ENCODE peak calls at places on chromosomes 16 and 17, in ten cellular contexts. One of them, this sample, is unnamed.

GRCh38 chr17:42002792-42003301 is 14.4 kb downstream of the DNAJC7 start:
- DNase-seq in breast epithelium: no peak
- DNase-seq in left ventricle myocardium inferior: no peak
- DNase-seq in A673: no peak
- DNase-seq in tibial nerve: no peak
- DNase-seq in thoracic aorta: no peak
- DNase-seq in A549: peak; percentile 64
- DNase-seq in IMR-90: peak; percentile 56
- DNase-seq in OCI-LY7: no peak
- DNase-seq in fibroblast of lung: peak; percentile 78
- DNase-seq in this sample: no peak

GRCh38 chr16:58264961-58265479 is 29.8 kb downstream of the PRSS54 start:
- DNase-seq in tibial nerve: no peak
- DNase-seq in fibroblast of lung: peak; percentile 76
- DNase-seq in A673: peak; percentile 23
- DNase-seq in IMR-90: peak; percentile 84
- DNase-seq in OCI-LY7: no peak
- DNase-seq in thoracic aorta: no peak
- DNase-seq in breast epithelium: no peak
- DNase-seq in A549: peak; percentile 58
- DNase-seq in left ventricle myocardium inferior: no peak
- DNase-seq in this sample: peak; percentile 86

GRCh38 chr16:23274968-23275367 is 27.1 kb upstream of the SCNN1B start:
- DNase-seq in thoracic aorta: no peak
- DNase-seq in left ventricle myocardium inferior: no peak
- DNase-seq in breast epithelium: no peak
- DNase-seq in A673: peak; percentile 38
- DNase-seq in fibroblast of lung: no peak
- DNase-seq in OCI-LY7: no peak
- DNase-seq in tibial nerve: no peak
- DNase-seq in IMR-90: no peak
- DNase-seq in A549: peak; percentile 60
- DNase-seq in this sample: no peak

GRCh38 chr17:69607162-69607834 is 192.8 kb downstream of the MAP2K6 start:
- DNase-seq in OCI-LY7: peak; percentile 84
- DNase-seq in A549: peak; percentile 85
- DNase-seq in fibroblast of lung: peak; percentile 78
- DNase-seq in tibial nerve: peak; percentile 62
- DNase-seq in thoracic aorta: no peak
- DNase-seq in A673: peak; percentile 77
- DNase-seq in breast epithelium: peak; percentile 60
- DNase-seq in IMR-90: peak; percentile 85
- DNase-seq in left ventricle myocardium inferior: peak; percentile 77
- DNase-seq in this sample: peak; percentile 61

GRCh38 chr16:88507231-88507743 is 54.2 kb downstream of the ZFPM1 start:
- DNase-seq in A673: no peak
- DNase-seq in tibial nerve: no peak
- DNase-seq in A549: peak; percentile 35
- DNase-seq in left ventricle myocardium inferior: no peak
- DNase-seq in breast epithelium: no peak
- DNase-seq in fibroblast of lung: no peak
- DNase-seq in IMR-90: no peak
- DNase-seq in thoracic aorta: no peak
- DNase-seq in OCI-LY7: no peak
- DNase-seq in this sample: peak; percentile 39

GRCh38 chr16:12971216-12971615 is 69.8 kb downstream of the SHISA9 start:
- DNase-seq in thoracic aorta: no peak
- DNase-seq in left ventricle myocardium inferior: no peak
- DNase-seq in fibroblast of lung: peak; percentile 31
- DNase-seq in A549: peak; percentile 61
- DNase-seq in OCI-LY7: no peak
- DNase-seq in tibial nerve: no peak
- DNase-seq in breast epithelium: no peak
- DNase-seq in IMR-90: no peak
- DNase-seq in A673: peak; percentile 10
- DNase-seq in this sample: peak; percentile 28

GRCh38 chr17:72477529-72477928 is 356.7 kb downstream of the SOX9 start:
- DNase-seq in breast epithelium: no peak
- DNase-seq in IMR-90: no peak
- DNase-seq in OCI-LY7: no peak
- DNase-seq in tibial nerve: no peak
- DNase-seq in A549: no peak
- DNase-seq in left ventricle myocardium inferior: no peak
- DNase-seq in fibroblast of lung: no peak
- DNase-seq in A673: no peak
- DNase-seq in thoracic aorta: no peak
- DNase-seq in this sample: peak; percentile 46

GRCh38 chr17:73901661-73902415 is 257.6 kb upstream of the SDK2 start:
- DNase-seq in fibroblast of lung: no peak
- DNase-seq in A549: no peak
- DNase-seq in tibial nerve: no peak
- DNase-seq in thoracic aorta: no peak
- DNase-seq in A673: peak; percentile 49
- DNase-seq in IMR-90: no peak
- DNase-seq in OCI-LY7: peak; percentile 25
- DNase-seq in left ventricle myocardium inferior: peak; percentile 57
- DNase-seq in breast epithelium: no peak
- DNase-seq in this sample: peak; percentile 33

GRCh38 chr16:11677451-11677951 is 9.2 kb downstream of the SNN start:
- DNase-seq in A549: no peak
- DNase-seq in thoracic aorta: no peak
- DNase-seq in A673: no peak
- DNase-seq in tibial nerve: no peak
- DNase-seq in fibroblast of lung: peak; percentile 19
- DNase-seq in OCI-LY7: peak; percentile 66
- DNase-seq in IMR-90: peak; percentile 69
- DNase-seq in breast epithelium: no peak
- DNase-seq in left ventricle myocardium inferior: no peak
- DNase-seq in this sample: no peak

DNA sequence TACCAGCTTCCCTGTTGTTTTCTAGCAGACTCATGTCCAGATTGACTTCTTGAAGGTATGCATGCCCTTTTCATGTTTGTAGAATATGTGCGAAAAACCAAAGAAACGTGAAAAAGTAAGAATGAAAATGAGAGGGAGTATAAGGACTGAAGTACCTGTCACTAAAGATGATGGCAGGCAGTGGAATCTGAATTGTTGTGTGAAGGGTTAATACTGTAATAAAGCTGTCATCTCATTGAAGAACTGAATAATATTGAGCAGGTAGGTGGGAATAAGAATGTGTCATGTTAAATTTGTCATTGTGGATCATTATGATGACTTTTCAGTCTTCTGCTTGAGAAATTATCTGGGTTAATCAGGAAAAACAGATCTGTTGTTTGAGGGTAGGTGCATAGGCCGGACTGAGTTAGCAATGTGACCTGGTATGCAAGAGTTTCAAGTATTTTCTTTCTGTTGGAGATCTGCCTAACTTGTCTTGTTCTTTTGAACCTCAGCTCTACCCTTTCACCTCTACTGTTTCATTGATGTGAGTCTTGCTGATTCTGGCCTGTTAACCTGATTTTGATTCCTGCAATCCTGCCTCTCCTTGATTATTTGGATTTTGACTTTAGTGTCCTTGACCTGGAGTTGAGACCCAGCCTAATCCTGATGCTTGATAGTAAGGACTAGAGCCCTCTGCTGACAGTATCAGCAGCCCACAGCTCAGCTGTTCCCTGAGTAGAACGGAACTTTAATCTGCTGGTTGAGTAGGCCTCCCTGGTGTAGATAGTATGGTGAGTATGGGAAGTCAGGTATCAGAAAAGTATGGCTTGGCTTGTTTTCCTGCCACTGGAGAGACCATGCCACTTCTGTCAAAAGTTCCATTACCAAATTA is 64.6 kb downstream of the MAP2K4 start:
- DNase-seq in IMR-90: no peak
- DNase-seq in left ventricle myocardium inferior: no peak
- DNase-seq in fibroblast of lung: no peak
- DNase-seq in A549: peak; percentile 8
- DNase-seq in breast epithelium: no peak
- DNase-seq in thoracic aorta: no peak
- DNase-seq in A673: no peak
- DNase-seq in OCI-LY7: no peak
- DNase-seq in tibial nerve: no peak
- DNase-seq in this sample: no peak
- H3K27ac ChIP-seq in IMR-90: no peak overlapping the region
- H3K27ac ChIP-seq in left ventricle myocardium inferior: no peak overlapping the region
- H3K27ac ChIP-seq in fibroblast of lung: no peak overlapping the region
- H3K27ac ChIP-seq in A549: no peak overlapping the region
- H3K27ac ChIP-seq in breast epithelium: no peak overlapping the region
- H3K27ac ChIP-seq in thoracic aorta: no peak overlapping the region
- H3K27ac ChIP-seq in A673: no peak overlapping the region
- H3K27ac ChIP-seq in OCI-LY7: no peak overlapping the region
- H3K27ac ChIP-seq in tibial nerve: no peak overlapping the region
- H3K27ac ChIP-seq in this sample: no peak overlapping the region

GRCh38 chr17:79809530-79810137 is 12.8 kb upstream of the CBX8 start:
- DNase-seq in A549: no peak
- DNase-seq in tibial nerve: no peak
- DNase-seq in left ventricle myocardium inferior: no peak
- DNase-seq in A673: no peak
- DNase-seq in thoracic aorta: no peak
- DNase-seq in fibroblast of lung: no peak
- DNase-seq in IMR-90: no peak
- DNase-seq in breast epithelium: no peak
- DNase-seq in OCI-LY7: no peak
- DNase-seq in this sample: no peak

GRCh38 chr17:79811036-79811887 is 14.4 kb upstream of the CBX8 start:
- DNase-seq in A549: peak; percentile 87
- DNase-seq in OCI-LY7: peak; percentile 72
- DNase-seq in A673: peak; percentile 83
- DNase-seq in fibroblast of lung: no peak
- DNase-seq in thoracic aorta: no peak
- DNase-seq in breast epithelium: no peak
- DNase-seq in tibial nerve: no peak
- DNase-seq in IMR-90: no peak
- DNase-seq in left ventricle myocardium inferior: no peak
- DNase-seq in this sample: no peak

GRCh38 chr17:79806863-79807720 is 10.2 kb upstream of the CBX8 start:
- DNase-seq in left ventricle myocardium inferior: no peak
- DNase-seq in breast epithelium: no peak
- DNase-seq in OCI-LY7: no peak
- DNase-seq in A673: no peak
- DNase-seq in tibial nerve: no peak
- DNase-seq in fibroblast of lung: no peak
- DNase-seq in thoracic aorta: no peak
- DNase-seq in IMR-90: no peak
- DNase-seq in A549: no peak
- DNase-seq in this sample: no peak

GRCh38 chr17:79810138-79811027 is 13.5 kb upstream of the CBX8 start:
- DNase-seq in A673: peak; percentile 95
- DNase-seq in thoracic aorta: no peak
- DNase-seq in fibroblast of lung: peak; percentile 83
- DNase-seq in tibial nerve: no peak
- DNase-seq in IMR-90: peak; percentile 76
- DNase-seq in breast epithelium: no peak
- DNase-seq in A549: peak; percentile 90
- DNase-seq in OCI-LY7: peak; percentile 78
- DNase-seq in left ventricle myocardium inferior: peak; percentile 71
- DNase-seq in this sample: peak; percentile 87

GRCh38 chr17:79808763-79809529 is 12.1 kb upstream of the CBX8 start:
- DNase-seq in OCI-LY7: peak; percentile 64
- DNase-seq in left ventricle myocardium inferior: no peak
- DNase-seq in thoracic aorta: no peak
- DNase-seq in A549: peak; percentile 87
- DNase-seq in IMR-90: no peak
- DNase-seq in tibial nerve: no peak
- DNase-seq in A673: no peak
- DNase-seq in fibroblast of lung: no peak
- DNase-seq in breast epithelium: no peak
- DNase-seq in this sample: peak; percentile 64
- TF ChIP-seq CTCF in OCI-LY7: peak; percentile 74
- TF ChIP-seq CTCF in left ventricle myocardium inferior: peak; percentile 50
- TF ChIP-seq CTCF in thoracic aorta: no peak
- TF ChIP-seq CTCF in A549: peak; percentile 88
- TF ChIP-seq CTCF in IMR-90: peak; percentile 31
- TF ChIP-seq CTCF in tibial nerve: peak; percentile 9
- TF ChIP-seq CTCF in A673: peak; percentile 57
- TF ChIP-seq CTCF in fibroblast of lung: no peak
- TF ChIP-seq CTCF in breast epithelium: peak; percentile 9
- TF ChIP-seq CTCF in this sample: peak; percentile 40

GRCh38 chr16:78375055-78375679 is 275.7 kb downstream of the WWOX start:
- DNase-seq in A549: no peak
- DNase-seq in thoracic aorta: no peak
- DNase-seq in OCI-LY7: no peak
- DNase-seq in tibial nerve: no peak
- DNase-seq in IMR-90: no peak
- DNase-seq in fibroblast of lung: no peak
- DNase-seq in A673: no peak
- DNase-seq in breast epithelium: no peak
- DNase-seq in left ventricle myocardium inferior: peak; percentile 27
- DNase-seq in this sample: no peak
- H3K27ac ChIP-seq in A549: no peak overlapping the region
- H3K27ac ChIP-seq in thoracic aorta: no peak overlapping the region
- H3K27ac ChIP-seq in OCI-LY7: no peak overlapping the region
- H3K27ac ChIP-seq in tibial nerve: no peak overlapping the region
- H3K27ac ChIP-seq in IMR-90: no peak overlapping the region
- H3K27ac ChIP-seq in fibroblast of lung: no peak overlapping the region
- H3K27ac ChIP-seq in A673: no peak overlapping the region
- H3K27ac ChIP-seq in breast epithelium: no peak overlapping the region
- H3K27ac ChIP-seq in left ventricle myocardium inferior: no peak overlapping the region
- H3K27ac ChIP-seq in this sample: no peak overlapping the region

GRCh38 chr17:43784628-43785101 is 4.4 kb downstream of the CFAP97D1 start:
- DNase-seq in A549: no peak
- DNase-seq in breast epithelium: no peak
- DNase-seq in OCI-LY7: no peak
- DNase-seq in fibroblast of lung: peak; percentile 87
- DNase-seq in thoracic aorta: no peak
- DNase-seq in left ventricle myocardium inferior: no peak
- DNase-seq in tibial nerve: no peak
- DNase-seq in A673: no peak
- DNase-seq in IMR-90: peak; percentile 83
- DNase-seq in this sample: no peak

GRCh38 chr17:43787728-43788127 is 7.5 kb downstream of the CFAP97D1 start:
- DNase-seq in thoracic aorta: no peak
- DNase-seq in A549: no peak
- DNase-seq in tibial nerve: no peak
- DNase-seq in breast epithelium: no peak
- DNase-seq in OCI-LY7: no peak
- DNase-seq in A673: peak; percentile 39
- DNase-seq in IMR-90: no peak
- DNase-seq in fibroblast of lung: no peak
- DNase-seq in left ventricle myocardium inferior: no peak
- DNase-seq in this sample: no peak

GRCh38 chr17:43791589-43791988 is 11.4 kb downstream of the CFAP97D1 start:
- DNase-seq in tibial nerve: no peak
- DNase-seq in fibroblast of lung: peak; percentile 61
- DNase-seq in thoracic aorta: no peak
- DNase-seq in A549: peak; percentile 71
- DNase-seq in IMR-90: peak; percentile 49
- DNase-seq in left ventricle myocardium inferior: no peak
- DNase-seq in breast epithelium: no peak
- DNase-seq in OCI-LY7: peak; percentile 63
- DNase-seq in A673: peak; percentile 61
- DNase-seq in this sample: peak; percentile 53

GRCh38 chr17:43789482-43789881 is 9.2 kb downstream of the CFAP97D1 start:
- DNase-seq in tibial nerve: no peak
- DNase-seq in breast epithelium: no peak
- DNase-seq in A673: no peak
- DNase-seq in left ventricle myocardium inferior: no peak
- DNase-seq in thoracic aorta: no peak
- DNase-seq in OCI-LY7: no peak
- DNase-seq in A549: no peak
- DNase-seq in IMR-90: no peak
- DNase-seq in fibroblast of lung: no peak
- DNase-seq in this sample: no peak

GRCh38 chr17:43790311-43790940 is 10.2 kb downstream of the CFAP97D1 start:
- DNase-seq in OCI-LY7: no peak
- DNase-seq in A673: no peak
- DNase-seq in thoracic aorta: no peak
- DNase-seq in A549: no peak
- DNase-seq in IMR-90: no peak
- DNase-seq in fibroblast of lung: no peak
- DNase-seq in tibial nerve: no peak
- DNase-seq in left ventricle myocardium inferior: no peak
- DNase-seq in breast epithelium: no peak
- DNase-seq in this sample: no peak
- TF ChIP-seq CTCF in OCI-LY7: no peak
- TF ChIP-seq CTCF in A673: peak; percentile 37
- TF ChIP-seq CTCF in thoracic aorta: no peak
- TF ChIP-seq CTCF in A549: no peak
- TF ChIP-seq CTCF in IMR-90: peak; percentile 26
- TF ChIP-seq CTCF in fibroblast of lung: peak; percentile 14
- TF ChIP-seq CTCF in tibial nerve: no peak
- TF ChIP-seq CTCF in left ventricle myocardium inferior: no peak
- TF ChIP-seq CTCF in breast epithelium: peak; percentile 40
- TF ChIP-seq CTCF in this sample: peak; percentile 58